ENCODE peak calls at places on chromosomes 5 and 9, in four cellular contexts. One of them, this sample, is unnamed.

GRCh38 chr9:121601234-121601633 is 50.2 kb upstream of the DAB2IP start:
- DNase-seq in HepG2: peak; percentile 44
- DNase-seq in K562: no peak
- DNase-seq in SK-N-SH: no peak
- DNase-seq in this sample: no peak

GRCh38 chr5:84825616-84826015 is 440.9 kb upstream of the EDIL3 start:
- DNase-seq in HepG2: no peak
- DNase-seq in K562: no peak
- DNase-seq in SK-N-SH: no peak
- DNase-seq in this sample: no peak

GRCh38 chr9:125141251-125141650 is 2.1 kb downstream of the SCAI start:
- DNase-seq in HepG2: no peak
- DNase-seq in K562: no peak
- DNase-seq in SK-N-SH: no peak
- DNase-seq in this sample: no peak

GRCh38 chr9:113602126-113603119 is 138.9 kb downstream of the RGS3 start:
- DNase-seq in HepG2: peak; percentile 54
- DNase-seq in K562: peak; percentile 84
- DNase-seq in SK-N-SH: peak; percentile 57
- DNase-seq in this sample: peak; percentile 76

GRCh38 chr5:28495876-28496275 is 1457.5 kb upstream of the CDH9 start:
- DNase-seq in HepG2: no peak
- DNase-seq in K562: no peak
- DNase-seq in SK-N-SH: no peak
- DNase-seq in this sample: no peak

GRCh38 chr5:17813214-17813613 is 179.0 kb downstream of the TAF11L14 start:
- DNase-seq in HepG2: no peak
- DNase-seq in K562: no peak
- DNase-seq in SK-N-SH: no peak
- DNase-seq in this sample: no peak

GRCh38 chr5:57715296-57715695 is 232.7 kb upstream of the ACTBL2 start:
- DNase-seq in HepG2: no peak
- DNase-seq in K562: no peak
- DNase-seq in SK-N-SH: no peak
- DNase-seq in this sample: no peak

GRCh38 chr9:86637515-86637914 is 283.3 kb upstream of the TUT7 start:
- DNase-seq in HepG2: no peak
- DNase-seq in K562: peak; percentile 33
- DNase-seq in SK-N-SH: peak; percentile 45
- DNase-seq in this sample: peak; percentile 86

GRCh38 chr5:84290673-84291072 is 94.0 kb downstream of the EDIL3 start:
- DNase-seq in HepG2: no peak
- DNase-seq in K562: no peak
- DNase-seq in SK-N-SH: no peak
- DNase-seq in this sample: no peak

GRCh38 chr9:136092353-136092650 is 2.8 kb downstream of the NACC2 start:
- DNase-seq in HepG2: no peak
- DNase-seq in K562: no peak
- DNase-seq in SK-N-SH: no peak
- DNase-seq in this sample: no peak

GRCh38 chr9:136093995-136094881 is 851 bp downstream of the NACC2 start:
- DNase-seq in HepG2: peak; percentile 72
- DNase-seq in K562: peak; percentile 86
- DNase-seq in SK-N-SH: peak; percentile 78
- DNase-seq in this sample: no peak

GRCh38 chr9:136095028-136095494 is at the start of gene NACC2:
- DNase-seq in HepG2: no peak
- DNase-seq in K562: peak; percentile 82
- DNase-seq in SK-N-SH: peak; percentile 85
- DNase-seq in this sample: peak; percentile 49

GRCh38 chr9:136092741-136093140 is 2.3 kb downstream of the NACC2 start:
- DNase-seq in HepG2: no peak
- DNase-seq in K562: no peak
- DNase-seq in SK-N-SH: no peak
- DNase-seq in this sample: no peak

GRCh38 chr9:136093331-136093986 is 1.6 kb downstream of the NACC2 start:
- DNase-seq in HepG2: no peak
- DNase-seq in K562: peak; percentile 85
- DNase-seq in SK-N-SH: peak; percentile 69
- DNase-seq in this sample: no peak
- TF ChIP-seq FOXJ3 in HepG2: no peak
- TF ChIP-seq FOXJ3 in K562: no peak
- TF ChIP-seq FOXJ3 in SK-N-SH: no peak
- TF ChIP-seq FOXJ3 in this sample: no peak

GRCh38 chr9:127162046-127162445 is 39.6 kb upstream of the ANGPTL2 start:
- DNase-seq in HepG2: no peak
- DNase-seq in K562: no peak
- DNase-seq in SK-N-SH: no peak
- DNase-seq in this sample: no peak

GRCh38 chr9:127165096-127165495 is 42.7 kb upstream of the ANGPTL2 start:
- DNase-seq in HepG2: no peak
- DNase-seq in K562: no peak
- DNase-seq in SK-N-SH: no peak
- DNase-seq in this sample: no peak

GRCh38 chr9:127162567-127163365 is 40.3 kb upstream of the ANGPTL2 start:
- DNase-seq in HepG2: no peak
- DNase-seq in K562: no peak
- DNase-seq in SK-N-SH: no peak
- DNase-seq in this sample: no peak

GRCh38 chr9:127161081-127161621 is 38.7 kb upstream of the ANGPTL2 start:
- DNase-seq in HepG2: no peak
- DNase-seq in K562: no peak
- DNase-seq in SK-N-SH: no peak
- DNase-seq in this sample: no peak

DNA sequence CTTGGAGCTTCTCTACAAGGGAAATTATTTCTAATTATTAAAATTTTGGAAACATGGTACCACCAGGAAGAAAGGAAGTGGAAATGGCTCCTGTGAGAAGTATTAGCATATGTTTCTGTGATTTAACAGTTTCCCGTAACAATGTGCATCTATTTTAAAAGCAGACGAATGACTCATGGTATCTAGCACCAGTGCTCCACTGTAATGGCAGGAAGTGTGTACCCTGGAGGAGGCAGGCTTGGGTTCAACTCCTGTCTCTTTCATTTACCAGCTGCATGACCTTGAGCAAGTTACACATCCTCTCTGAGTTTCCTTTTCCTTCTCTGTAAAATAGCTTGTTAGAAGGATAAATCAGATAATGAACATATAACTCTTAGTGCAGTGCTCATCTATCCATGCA is 41.0 kb upstream of the ANGPTL2 start:
- DNase-seq in HepG2: peak; percentile 30
- DNase-seq in K562: no peak
- DNase-seq in SK-N-SH: no peak
- DNase-seq in this sample: no peak
- TF ChIP-seq FOXJ3 in HepG2: no peak
- TF ChIP-seq FOXJ3 in K562: no peak
- TF ChIP-seq FOXJ3 in SK-N-SH: no peak
- TF ChIP-seq FOXJ3 in this sample: no peak

DNA sequence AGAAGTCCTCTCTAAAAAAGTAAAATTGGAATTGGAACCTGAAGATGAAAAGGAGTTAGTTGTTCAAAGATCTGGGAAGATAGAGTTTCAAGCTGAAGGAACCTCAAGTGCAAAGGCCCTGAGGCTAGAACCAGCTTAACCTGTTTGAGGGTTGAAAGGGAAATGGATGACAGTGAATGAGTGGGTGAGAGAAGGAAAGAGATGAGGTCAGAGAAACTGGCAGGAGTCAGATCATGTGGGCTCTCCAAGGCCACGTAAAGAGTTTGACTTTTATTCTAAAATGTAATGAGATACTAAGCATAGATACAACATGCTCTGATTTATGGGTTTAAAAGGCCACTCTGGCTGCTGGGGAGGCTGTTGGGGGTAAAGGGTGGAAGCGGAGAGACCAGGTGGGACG is 2.5 kb upstream of the RAD23B start:
- DNase-seq in HepG2: no peak
- DNase-seq in K562: no peak
- DNase-seq in SK-N-SH: no peak
- DNase-seq in this sample: no peak
- TF ChIP-seq FOXJ3 in HepG2: no peak
- TF ChIP-seq FOXJ3 in K562: no peak
- TF ChIP-seq FOXJ3 in SK-N-SH: no peak
- TF ChIP-seq FOXJ3 in this sample: no peak

DNA sequence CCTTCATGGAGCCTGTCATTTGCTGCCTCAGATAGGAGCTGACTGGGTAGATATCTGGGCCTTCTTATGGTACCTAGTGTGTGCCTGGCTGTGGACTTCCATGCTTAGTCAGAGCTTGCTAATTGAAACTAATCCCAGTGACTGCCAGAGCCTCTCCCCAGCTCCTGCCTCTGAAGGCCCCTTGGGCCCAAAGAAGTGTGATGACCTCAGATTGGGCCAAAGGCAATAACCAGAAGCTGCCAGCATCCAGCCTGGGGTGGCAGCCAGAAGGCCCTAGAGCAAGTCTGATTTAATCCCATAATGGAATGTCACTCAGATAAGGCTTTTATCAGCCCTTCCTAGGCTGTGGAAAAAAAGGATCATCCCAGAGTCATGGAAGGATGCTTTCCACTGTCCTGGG is 17.1 kb upstream of the CDC23 start:
- DNase-seq in HepG2: no peak
- DNase-seq in K562: no peak
- DNase-seq in SK-N-SH: peak; percentile 61
- DNase-seq in this sample: no peak
- TF ChIP-seq FOXJ3 in HepG2: no peak
- TF ChIP-seq FOXJ3 in K562: no peak
- TF ChIP-seq FOXJ3 in SK-N-SH: no peak
- TF ChIP-seq FOXJ3 in this sample: no peak

GRCh38 chr5:177336112-177336511 is 15.4 kb downstream of the LMAN2 start:
- DNase-seq in HepG2: peak; percentile 50
- DNase-seq in K562: no peak
- DNase-seq in SK-N-SH: peak; percentile 77
- DNase-seq in this sample: no peak

GRCh38 chr5:177334155-177334551 is 17.3 kb downstream of the LMAN2 start:
- DNase-seq in HepG2: no peak
- DNase-seq in K562: no peak
- DNase-seq in SK-N-SH: no peak
- DNase-seq in this sample: no peak

GRCh38 chr5:177333420-177334154 is 17.9 kb downstream of the LMAN2 start:
- DNase-seq in HepG2: no peak
- DNase-seq in K562: no peak
- DNase-seq in SK-N-SH: no peak
- DNase-seq in this sample: no peak

GRCh38 chr5:177335701-177336065 is 15.8 kb downstream of the LMAN2 start:
- DNase-seq in HepG2: no peak
- DNase-seq in K562: no peak
- DNase-seq in SK-N-SH: no peak
- DNase-seq in this sample: no peak

DNA sequence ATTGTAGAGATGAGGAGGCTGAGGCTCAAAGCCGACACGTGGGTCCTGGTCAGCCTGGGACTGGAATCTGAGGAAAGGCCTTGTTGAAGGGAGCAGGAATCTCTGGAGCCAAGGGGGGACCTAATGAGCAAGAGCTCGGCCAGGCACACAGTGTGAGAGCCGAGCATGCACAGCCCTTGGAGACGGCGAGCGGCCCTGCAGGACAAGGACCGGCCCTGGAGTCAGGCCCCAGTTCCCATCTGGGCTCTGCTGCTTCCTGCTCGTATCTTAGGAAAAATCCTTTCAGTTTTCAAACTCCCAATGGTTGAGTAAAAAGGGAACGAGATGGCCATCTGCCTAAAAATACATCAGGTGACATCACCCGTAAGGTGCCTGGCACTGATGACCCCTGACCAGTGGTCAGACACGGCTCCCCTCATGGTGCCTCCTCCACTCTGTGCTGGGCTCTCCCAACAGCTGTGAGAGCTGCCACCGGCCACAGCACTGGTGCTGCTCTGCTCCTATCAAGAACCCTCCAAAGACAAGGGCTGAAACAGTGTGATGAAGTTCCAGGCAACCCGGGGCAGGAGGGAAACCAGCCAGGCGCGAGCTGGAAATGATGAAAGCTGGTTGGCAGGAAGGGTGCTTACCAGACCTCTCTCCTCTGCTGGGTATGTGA is 16.3 kb downstream of the LMAN2 start:
- DNase-seq in HepG2: no peak
- DNase-seq in K562: no peak
- DNase-seq in SK-N-SH: no peak
- DNase-seq in this sample: no peak
- TF ChIP-seq FOXJ3 in HepG2: no peak
- TF ChIP-seq FOXJ3 in K562: no peak
- TF ChIP-seq FOXJ3 in SK-N-SH: no peak
- TF ChIP-seq FOXJ3 in this sample: no peak